ENCODE peak calls at places on chromosomes 13 and 19, in four cellular contexts. W, Y, U and Q are unnamed samples.
A peak's percentile ranks its signal among the peaks of the same experiment; 100 is the strongest.

GRCh38 chr13:20939662-20940061 is 37.1 kb upstream of the XPO4 start:
- DNase-seq in W (no peak), Y (no peak), U (no peak), Q (no peak)

GRCh38 chr19:411723-412355 is 2.9 kb upstream of the C2CD4C start:
- DNase-seq in W (no peak), Y (no peak), U (no peak), Q (no peak)

GRCh38 chr13:27968316-27969072 is 621 bp downstream of the CDX2 start:
- DNase-seq in W (peak; percentile 54), Y (no peak), U (no peak), Q (no peak)

GRCh38 chr19:48348039-48348438 is 15.7 kb downstream of the TMEM143 start:
- DNase-seq in W (no peak), Y (no peak), U (no peak), Q (no peak)

GRCh38 chr13:114259974-114260373 is 21.4 kb upstream of the UPF3A start:
- DNase-seq in W (no peak), Y (no peak), U (no peak), Q (no peak)

GRCh38 chr19:54156490-54156889 is 3.0 kb downstream of the LENG1 start:
- DNase-seq in W (no peak), Y (no peak), U (no peak), Q (no peak)

GRCh38 chr19:17336872-17337674 is at the start of gene GTPBP3:
- DNase-seq in W (peak; percentile 99), Y (peak; percentile 98), U (peak; percentile 99), Q (no peak)

GRCh38 chr19:54191671-54192453 is 754 bp downstream of the TSEN34 start:
- DNase-seq in W (no peak), Y (no peak), U (peak; percentile 48), Q (no peak)

GRCh38 chr19:36100476-36100875 is 10.5 kb upstream of the OVOL3 start:
- DNase-seq in W (no peak), Y (no peak), U (no peak), Q (no peak)

GRCh38 chr19:45468159-45468651 is 409 bp downstream of the FOSB start:
- DNase-seq in W (no peak), Y (no peak), U (no peak), Q (peak; percentile 89)